ENCODE peak calls at places on chromosomes 11 and 22, in nine cellular contexts. I, G, V, L, Q, M, B, H and R are unnamed samples.

GRCh38 chr11:76075699-76076098 is 130.6 kb downstream of the WNT11 start:
- DNase-seq in I (no peak), G (no peak), V (no peak), L (no peak), Q (no peak), M (no peak), B (no peak), H (no peak), R (no peak)

GRCh38 chr22:21447694-21448402 is 19.3 kb upstream of the TMEM191C start:
- DNase-seq in I (no peak), G (no peak), V (no peak), L (peak; percentile 61), Q (no peak), M (no peak), B (peak; percentile 30), H (no peak), R (peak; percentile 45)

GRCh38 chr11:64842851-64843841 is 1.3 kb downstream of the CDC42BPG start:
- DNase-seq in I (peak; percentile 31), G (no peak), V (peak; percentile 87), L (no peak), Q (peak; percentile 71), M (no peak), B (peak; percentile 59), H (no peak), R (no peak)

GRCh38 chr11:65856689-65857499 is 1.1 kb downstream of the CFL1 start:
- DNase-seq in I (peak; percentile 87), G (no peak), V (peak; percentile 90), L (peak; percentile 92), Q (peak; percentile 88), M (peak; percentile 63), B (peak; percentile 81), H (no peak), R (peak; percentile 90)

GRCh38 chr11:46066335-46066734 is 54.9 kb downstream of the PHF21A start:
- DNase-seq in I (no peak), G (no peak), V (no peak), L (no peak), Q (no peak), M (no peak), B (no peak), H (no peak), R (no peak)

GRCh38 chr11:133498969-133499368 is 33.3 kb downstream of the OPCML start:
- DNase-seq in I (no peak), G (no peak), V (no peak), L (no peak), Q (no peak), M (no peak), B (no peak), H (no peak), R (no peak)

GRCh38 chr22:39239561-39240423 is 5.0 kb downstream of the PDGFB start:
- DNase-seq in I (no peak), G (no peak), V (peak; percentile 88), L (no peak), Q (no peak), M (no peak), B (no peak), H (no peak), R (no peak)

GRCh38 chr11:66328036-66328306 is 8.3 kb downstream of the RIN1 start:
- DNase-seq in I (peak; percentile 23), G (no peak), V (peak; percentile 42), L (no peak), Q (no peak), M (no peak), B (no peak), H (no peak), R (no peak)

GRCh38 chr22:39027717-39028116 is 6.8 kb downstream of the APOBEC3D start:
- DNase-seq in I (no peak), G (no peak), V (no peak), L (no peak), Q (no peak), M (no peak), B (no peak), H (no peak), R (no peak)

GRCh38 chr11:120704256-120704750 is 192.8 kb downstream of the GRIK4 start:
- DNase-seq in I (no peak), G (no peak), V (no peak), L (no peak), Q (no peak), M (no peak), B (no peak), H (no peak), R (no peak)

GRCh38 chr11:43788394-43788793 is 92.2 kb upstream of the ALKBH3 start:
- DNase-seq in I (no peak), G (no peak), V (peak; percentile 40), L (no peak), Q (peak; percentile 8), M (peak; percentile 23), B (no peak), H (no peak), R (peak; percentile 91)

GRCh38 chr11:114262681-114263509 is 33.3 kb upstream of the NNMT start:
- DNase-seq in I (peak; percentile 41), G (no peak), V (no peak), L (peak; percentile 84), Q (peak; percentile 57), M (peak; percentile 55), B (peak; percentile 50), H (peak; percentile 26), R (peak; percentile 66)

GRCh38 chr11:72812968-72813739 is 1.1 kb upstream of the ATG16L2 start:
- DNase-seq in I (no peak), G (no peak), V (peak; percentile 71), L (peak; percentile 78), Q (no peak), M (peak; percentile 70), B (peak; percentile 86), H (peak; percentile 71), R (peak; percentile 96)

GRCh38 chr11:63837027-63837688 is 1.8 kb upstream of the MARK2 start:
- DNase-seq in I (peak; percentile 72), G (no peak), V (peak; percentile 85), L (peak; percentile 87), Q (peak; percentile 82), M (peak; percentile 68), B (peak; percentile 79), H (peak; percentile 68), R (peak; percentile 80)

DNA sequence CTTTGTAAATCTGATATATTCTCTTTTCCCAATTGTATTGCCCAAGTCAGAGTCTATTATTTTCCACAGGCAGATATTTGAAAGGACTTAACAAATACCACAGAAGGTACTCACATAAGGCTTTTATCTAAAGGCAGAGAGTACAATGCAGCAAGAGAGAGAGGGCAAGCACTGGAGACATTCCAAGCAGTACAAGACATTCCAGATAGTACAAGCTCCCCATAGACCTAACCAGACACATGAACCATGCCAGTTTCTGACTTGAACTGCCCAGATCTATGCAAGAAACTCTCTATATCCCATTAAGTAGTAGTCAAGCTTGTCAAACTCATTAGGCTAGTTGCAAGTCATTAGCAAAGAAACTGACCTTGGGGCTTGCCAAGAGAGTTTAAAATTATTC is 11.2 kb upstream of the MS4A6E start:
- DNase-seq in I (no peak), G (no peak), V (no peak), L (no peak), Q (no peak), M (peak; percentile 19), B (no peak), H (no peak), R (no peak)
- TF ChIP-seq CTCF in I (no peak), G (no peak), V (no peak), L (no peak), Q (no peak), M (no peak), B (no peak), H (no peak), R (no peak)

DNA sequence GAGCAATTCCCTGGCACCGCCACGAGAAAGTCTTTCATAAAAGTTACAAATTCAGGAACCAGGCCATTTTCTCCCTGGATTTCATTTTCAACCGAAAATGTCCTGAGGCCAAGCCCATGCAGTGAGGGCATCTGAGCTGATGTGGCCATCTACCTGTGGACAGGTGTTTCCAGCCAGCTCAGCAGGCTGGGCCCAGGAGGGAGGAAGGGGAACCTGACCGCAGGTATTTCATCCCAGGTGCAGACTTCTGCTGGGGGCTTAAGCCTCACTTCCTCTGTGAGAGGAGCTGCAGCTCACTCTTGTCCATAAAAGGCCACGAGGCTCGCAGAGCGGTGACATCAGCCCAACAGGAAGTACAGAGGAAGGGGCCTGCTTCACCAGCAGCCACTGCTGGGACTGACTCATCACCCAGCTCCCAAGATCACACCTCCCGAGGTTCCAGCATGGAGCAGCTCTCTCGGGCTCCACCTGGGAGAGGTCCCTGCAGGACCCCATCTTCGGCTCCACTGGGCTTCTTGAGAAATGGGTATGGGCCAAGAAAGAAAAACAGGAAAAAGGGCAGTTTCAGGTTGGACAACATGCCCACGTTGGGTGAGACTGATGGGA is 56.4 kb downstream of the MYH9 start:
- DNase-seq in I (peak; percentile 94), G (peak; percentile 65), V (peak; percentile 84), L (peak; percentile 96), Q (peak; percentile 89), M (peak; percentile 93), B (peak; percentile 88), H (peak; percentile 82), R (peak; percentile 94)
- TF ChIP-seq POLR2A in I (no peak), G (no peak), V (peak; percentile 43), L (peak; percentile 46), Q (no peak), M (peak; percentile 67), B (no peak), H (no peak), R (no peak)

GRCh38 chr11:12102588-12103410 is 7.6 kb upstream of the MICAL2 start:
- DNase-seq in I (no peak), G (no peak), V (no peak), L (no peak), Q (no peak), M (no peak), B (no peak), H (no peak), R (no peak)
- TF ChIP-seq CTCF in I (no peak), G (no peak), V (peak; percentile 11), L (no peak), Q (no peak), M (no peak), B (peak; percentile 34), H (no peak), R (no peak)

GRCh38 chr11:130523166-130523565 is 74.7 kb downstream of the ADAMTS15 start:
- DNase-seq in I (no peak), G (no peak), V (no peak), L (no peak), Q (no peak), M (no peak), B (no peak), H (no peak), R (no peak)

GRCh38 chr11:130523609-130524008 is 75.2 kb downstream of the ADAMTS15 start:
- DNase-seq in I (no peak), G (no peak), V (no peak), L (peak; percentile 77), Q (no peak), M (no peak), B (no peak), H (no peak), R (no peak)

GRCh38 chr11:130520231-130520630 is 71.8 kb downstream of the ADAMTS15 start:
- DNase-seq in I (peak; percentile 70), G (no peak), V (no peak), L (no peak), Q (no peak), M (no peak), B (no peak), H (no peak), R (no peak)

GRCh38 chr11:130524132-130524790 is 75.8 kb downstream of the ADAMTS15 start:
- DNase-seq in I (no peak), G (no peak), V (no peak), L (no peak), Q (no peak), M (no peak), B (no peak), H (no peak), R (no peak)

GRCh38 chr11:130522284-130522961 is 74.0 kb downstream of the ADAMTS15 start:
- DNase-seq in I (peak; percentile 97), G (no peak), V (peak; percentile 76), L (peak; percentile 98), Q (peak; percentile 97), M (peak; percentile 83), B (peak; percentile 81), H (peak; percentile 48), R (no peak)
- TF ChIP-seq POLR2A in I (no peak), G (no peak), V (no peak), L (no peak), Q (no peak), M (no peak), B (no peak), H (no peak), R (no peak)